ENCODE peak calls at places on chromosomes 12 and 14, in eight cellular contexts. Q is left colon; S is AML-193; G is NCI-H1105 treated with DMSO at 0.1 percent for 48 hours; A is stromal cell of bone marrow; L is NCI-H1694 treated with DMSO at 0.1 percent for 48 hours; C is activated T-cell treated with anti-CD3 and anti-CD28 coated beads, Interleukin-2, amount 50 U/mL, for 1 hour; K is hepatocyte. H is an unnamed sample.
A peak's percentile ranks its signal among the peaks of the same experiment; 100 is the strongest.

GRCh38 chr12:78888583-78888982 is 24.0 kb downstream of the SYT1 start:
- DNase-seq in Q (no peak), S (no peak), G (no peak), A (no peak), L (no peak), C (no peak), K (no peak), H (no peak)

GRCh38 chr14:31787377-31787776 is 226.2 kb downstream of the NUBPL start:
- DNase-seq in Q (no peak), S (no peak), G (no peak), A (no peak), L (no peak), C (no peak), K (no peak), H (peak; percentile 28)

GRCh38 chr12:54047160-54047963 is 6.3 kb upstream of the HOXC4 start:
- DNase-seq in Q (no peak), S (no peak), G (no peak), A (no peak), L (no peak), C (no peak), K (no peak), H (no peak)

GRCh38 chr14:61219673-61220072 is 61.5 kb downstream of the TMEM30B start:
- DNase-seq in Q (no peak), S (no peak), G (no peak), A (no peak), L (no peak), C (no peak), K (no peak), H (peak; percentile 13)

GRCh38 chr14:91330846-91331245 is 86.3 kb upstream of the GPR68 start:
- DNase-seq in Q (no peak), S (no peak), G (no peak), A (no peak), L (no peak), C (no peak), K (no peak), H (no peak)

GRCh38 chr14:105050551-105050897 is 14.7 kb downstream of the GPR132 start:
- DNase-seq in Q (peak; percentile 81), S (no peak), G (peak; percentile 60), A (no peak), L (no peak), C (peak; percentile 28), K (no peak), H (peak; percentile 65)

GRCh38 chr14:31510222-31510621 is 22.4 kb upstream of the GPR33 start:
- DNase-seq in Q (no peak), S (peak; percentile 34), G (peak; percentile 73), A (no peak), L (peak; percentile 73), C (no peak), K (no peak), H (peak; percentile 20)

GRCh38 chr12:31685801-31686200 is 26.3 kb downstream of the ETFBKMT start:
- DNase-seq in Q (no peak), S (no peak), G (no peak), A (no peak), L (no peak), C (no peak), K (no peak), H (no peak)

GRCh38 chr14:89190779-89191513 is 226.1 kb downstream of the FOXN3 start:
- DNase-seq in Q (no peak), S (no peak), G (peak; percentile 96), A (no peak), L (peak; percentile 98), C (no peak), K (no peak), H (no peak)

GRCh38 chr12:4014858-4015224 is 141.6 kb upstream of the PARP11 start:
- DNase-seq in Q (no peak), S (no peak), G (no peak), A (no peak), L (no peak), C (no peak), K (no peak), H (no peak)

GRCh38 chr12:19988457-19988856 is 379.9 kb upstream of the PDE3A start:
- DNase-seq in Q (no peak), S (no peak), G (no peak), A (no peak), L (peak; percentile 13), C (no peak), K (no peak), H (no peak)

GRCh38 chr14:54310151-54310851 is 86.5 kb upstream of the CDKN3 start:
- DNase-seq in Q (no peak), S (no peak), G (no peak), A (no peak), L (no peak), C (no peak), K (no peak), H (no peak)

GRCh38 chr12:95718001-95718400 is 72.6 kb downstream of the NTN4 start:
- DNase-seq in Q (no peak), S (no peak), G (no peak), A (no peak), L (no peak), C (no peak), K (no peak), H (no peak)

GRCh38 chr12:118302053-118302452 is 70.7 kb downstream of the TAOK3 start:
- DNase-seq in Q (no peak), S (peak; percentile 8), G (no peak), A (no peak), L (no peak), C (no peak), K (no peak), H (peak; percentile 81)

GRCh38 chr14:91872011-91872476 is 4.7 kb upstream of the TC2N start:
- DNase-seq in Q (no peak), S (no peak), G (no peak), A (no peak), L (no peak), C (peak; percentile 60), K (no peak), H (no peak)